ENCODE peak calls at places on chromosomes 7 and 10, in four cellular contexts. One of them, this sample, is unnamed.

GRCh38 chr7:84841809-84842208 is 345.0 kb downstream of the SEMA3D start:
- DNase-seq in NCI-H2081: no peak
- DNase-seq in IMR-90: peak; percentile 74
- DNase-seq in GM12892: no peak
- DNase-seq in this sample: no peak

GRCh38 chr10:1602037-1602471 is 135.3 kb downstream of the ADARB2 start:
- DNase-seq in NCI-H2081: no peak
- DNase-seq in IMR-90: no peak
- DNase-seq in GM12892: no peak
- DNase-seq in this sample: no peak

GRCh38 chr7:143892527-143893300 is 9.3 kb downstream of the TCAF1 start:
- DNase-seq in IMR-90: peak; percentile 18
- DNase-seq in GM12892: no peak
- DNase-seq in NCI-H2081: peak; percentile 27
- DNase-seq in this sample: peak; percentile 73

GRCh38 chr10:124657806-124658205 is 86.4 kb downstream of the FAM53B start:
- DNase-seq in NCI-H2081: no peak
- DNase-seq in IMR-90: peak; percentile 29
- DNase-seq in GM12892: no peak
- DNase-seq in this sample: peak; percentile 34

GRCh38 chr10:71404510-71405295 is 8.0 kb downstream of the CDH23 start:
- DNase-seq in IMR-90: no peak
- DNase-seq in NCI-H2081: no peak
- DNase-seq in GM12892: no peak
- DNase-seq in this sample: no peak

GRCh38 chr10:71580415-71580814 is 139.2 kb downstream of the C10orf105 start:
- DNase-seq in IMR-90: no peak
- DNase-seq in NCI-H2081: no peak
- DNase-seq in GM12892: no peak
- DNase-seq in this sample: no peak

GRCh38 chr10:80501381-80501912 is 36.3 kb upstream of the SH2D4B start:
- DNase-seq in NCI-H2081: no peak
- DNase-seq in IMR-90: no peak
- DNase-seq in GM12892: no peak
- DNase-seq in this sample: no peak

GRCh38 chr7:125670926-125671572 is 741.4 kb upstream of the POT1 start:
- DNase-seq in IMR-90: no peak
- DNase-seq in NCI-H2081: peak; percentile 50
- DNase-seq in GM12892: no peak
- DNase-seq in this sample: peak; percentile 66

GRCh38 chr10:782751-783648 is 93.5 kb upstream of the DIP2C start:
- DNase-seq in NCI-H2081: no peak
- DNase-seq in IMR-90: no peak
- DNase-seq in GM12892: no peak
- DNase-seq in this sample: no peak

GRCh38 chr7:7114575-7115291 is 67.6 kb upstream of the C1GALT1 start:
- DNase-seq in GM12892: no peak
- DNase-seq in NCI-H2081: peak; percentile 63
- DNase-seq in IMR-90: no peak
- DNase-seq in this sample: no peak

GRCh38 chr7:4240813-4241612 is 441.1 kb upstream of the FOXK1 start:
- DNase-seq in GM12892: no peak
- DNase-seq in NCI-H2081: no peak
- DNase-seq in IMR-90: no peak
- DNase-seq in this sample: no peak

GRCh38 chr7:27784399-27785053 is 44.6 kb downstream of the TAX1BP1 start:
- DNase-seq in GM12892: no peak
- DNase-seq in IMR-90: peak; percentile 70
- DNase-seq in NCI-H2081: peak; percentile 6
- DNase-seq in this sample: peak; percentile 77

GRCh38 chr7:41222704-41223103 is 480.2 kb downstream of the INHBA start:
- DNase-seq in NCI-H2081: no peak
- DNase-seq in IMR-90: peak; percentile 96
- DNase-seq in GM12892: no peak
- DNase-seq in this sample: peak; percentile 56

GRCh38 chr10:61471491-61471890 is 18.3 kb upstream of the TMEM26 start:
- DNase-seq in NCI-H2081: no peak
- DNase-seq in GM12892: no peak
- DNase-seq in IMR-90: no peak
- DNase-seq in this sample: peak; percentile 76

GRCh38 chr7:156177396-156178055 is 365.3 kb upstream of the SHH start:
- DNase-seq in GM12892: no peak
- DNase-seq in NCI-H2081: peak; percentile 30
- DNase-seq in IMR-90: no peak
- DNase-seq in this sample: no peak